ENCODE peak calls at places on chromosome 13, in four cellular contexts. Y, Q, S and H are unnamed samples.

GRCh38 chr13:113926301-113926761 is 47.5 kb downstream of the C13orf46 start:
- DNase-seq in Q (no peak), S (no peak), Y (no peak), H (no peak)

GRCh38 chr13:25690582-25690981 is 318.8 kb downstream of the ATP8A2 start:
- DNase-seq in Y (no peak), S (no peak), Q (no peak), H (no peak)

GRCh38 chr13:21979156-21979819 is 308.4 kb downstream of the FGF9 start:
- DNase-seq in S (no peak), Y (no peak), Q (no peak), H (no peak)

GRCh38 chr13:97567510-97568243 is 133.7 kb downstream of the RAP2A start:
- DNase-seq in Y (no peak), S (no peak), Q (no peak), H (no peak)

GRCh38 chr13:19860884-19861655 is 2.4 kb downstream of the ZMYM5 start:
- DNase-seq in Q (no peak), Y (peak; percentile 5), S (no peak), H (peak; percentile 15)

GRCh38 chr13:94195715-94196114 is 283.8 kb downstream of the DCT start:
- DNase-seq in Q (no peak), S (no peak), Y (no peak), H (no peak)

GRCh38 chr13:98879965-98880364 is 97.9 kb downstream of the DOCK9 start:
- DNase-seq in Y (no peak), S (no peak), Q (no peak), H (no peak)

GRCh38 chr13:32530841-32531253 is 7.7 kb downstream of the N4BP2L2 start:
- DNase-seq in Q (no peak), Y (no peak), S (no peak), H (no peak)

GRCh38 chr13:75675421-75675820 is 39.3 kb downstream of the LMO7 start:
- DNase-seq in Q (no peak), S (no peak), Y (no peak), H (no peak)

GRCh38 chr13:35891486-35891885 is 239.7 kb downstream of the DCLK1 start:
- DNase-seq in Q (no peak), Y (no peak), S (no peak), H (no peak)

GRCh38 chr13:91399189-91400093 is 1.0 kb downstream of the GPC5 start:
- DNase-seq in Y (no peak), S (no peak), Q (peak; percentile 5), H (no peak)

GRCh38 chr13:21688056-21688455 is 17.2 kb downstream of the FGF9 start:
- DNase-seq in Q (no peak), S (no peak), Y (no peak), H (no peak)

GRCh38 chr13:30720470-30720869 is 14.9 kb upstream of the ALOX5AP start:
- DNase-seq in Y (no peak), S (no peak), Q (no peak), H (no peak)

GRCh38 chr13:77894743-77895142 is 23.9 kb downstream of the EDNRB start:
- DNase-seq in Y (no peak), S (no peak), Q (no peak), H (no peak)

GRCh38 chr13:110618167-110618566 is 2.8 kb downstream of the NAXD start:
- DNase-seq in S (no peak), Q (no peak), Y (no peak), H (no peak)

GRCh38 chr13:27035892-27036235 is 135.7 kb downstream of the USP12 start:
- DNase-seq in Y (no peak), Q (no peak), S (no peak), H (no peak)

GRCh38 chr13:46607768-46608553 is 55.0 kb downstream of the LRCH1 start:
- DNase-seq in S (no peak), Q (no peak), Y (no peak), H (no peak)

GRCh38 chr13:110643768-110644421 is 28.6 kb downstream of the NAXD start:
- DNase-seq in Q (no peak), Y (no peak), S (no peak), H (no peak)

GRCh38 chr13:78852709-78853108 is 193.8 kb upstream of the OBI1 start:
- DNase-seq in Y (no peak), S (no peak), Q (no peak), H (no peak)

GRCh38 chr13:41236369-41236768 is 27.0 kb downstream of the MTRF1 start:
- DNase-seq in Q (no peak), S (no peak), Y (no peak), H (no peak)

GRCh38 chr13:113951246-113951999 is 22.5 kb downstream of the C13orf46 start:
- DNase-seq in S (no peak), Y (peak; percentile 23), Q (peak; percentile 45), H (peak; percentile 43)

GRCh38 chr13:40598599-40598998 is 67.8 kb downstream of the FOXO1 start:
- DNase-seq in Y (no peak), Q (no peak), S (no peak), H (no peak)

GRCh38 chr13:30429721-30430694 is 7.7 kb downstream of the UBE2L5 start:
- DNase-seq in Y (no peak), Q (no peak), S (peak; percentile 31), H (no peak)

GRCh38 chr13:68535329-68535728 is 1305.2 kb upstream of the PCDH9 start:
- DNase-seq in Y (no peak), Q (no peak), S (no peak), H (no peak)

GRCh38 chr13:113305208-113305607 is 8.2 kb downstream of the LAMP1 start:
- DNase-seq in Y (no peak), Q (no peak), S (no peak), H (no peak)

GRCh38 chr13:74920945-74921725 is 560.8 kb downstream of the TBC1D4 start:
- DNase-seq in Q (no peak), Y (no peak), S (no peak), H (no peak)

GRCh38 chr13:103694033-103694432 is 627.8 kb upstream of the SLC10A2 start:
- DNase-seq in Y (peak; percentile 2), Q (no peak), S (no peak), H (no peak)

GRCh38 chr13:24511824-24512207 is 762 bp downstream of the PARP4 start:
- DNase-seq in Q (no peak), Y (no peak), S (no peak), H (no peak)

GRCh38 chr13:35471466-35472307 is 4.8 kb downstream of the MAB21L1 start:
- DNase-seq in Y (no peak), Q (peak; percentile 23), S (no peak), H (peak; percentile 48)

GRCh38 chr13:51921790-51922740 is 60.3 kb downstream of the CCDC70 start:
- DNase-seq in Q (no peak), S (no peak), Y (no peak), H (no peak)